ENCODE peak calls at places on chromosome 21, in four cellular contexts. One of them, this sample, is unnamed.

GRCh38 chr21:26965567-26966359 is 1.1 kb downstream of the ADAMTS5 start:
- DNase-seq in colonic mucosa: peak
- DNase-seq in choroid plexus epithelial cell: peak
- DNase-seq in lower lobe of right lung: peak
- DNase-seq in this sample: peak

GRCh38 chr21:29649370-29649963 is 290.3 kb downstream of the GRIK1 start:
- DNase-seq in choroid plexus epithelial cell: no peak
- DNase-seq in lower lobe of right lung: no peak
- DNase-seq in colonic mucosa: no peak
- DNase-seq in this sample: peak

GRCh38 chr21:38913120-38913975 is 107.6 kb downstream of the ETS2 start:
- DNase-seq in lower lobe of right lung: peak
- DNase-seq in choroid plexus epithelial cell: peak
- DNase-seq in colonic mucosa: peak
- DNase-seq in this sample: no peak

GRCh38 chr21:31374430-31374829 is 30.4 kb upstream of the TIAM1 start:
- DNase-seq in lower lobe of right lung: no peak
- DNase-seq in colonic mucosa: no peak
- DNase-seq in choroid plexus epithelial cell: no peak
- DNase-seq in this sample: no peak

GRCh38 chr21:20661745-20662470 is 336.3 kb upstream of the NCAM2 start:
- DNase-seq in lower lobe of right lung: no peak
- DNase-seq in colonic mucosa: no peak
- DNase-seq in choroid plexus epithelial cell: peak
- DNase-seq in this sample: no peak

GRCh38 chr21:35520302-35520701 is 471.2 kb upstream of the RUNX1 start:
- DNase-seq in choroid plexus epithelial cell: no peak
- DNase-seq in colonic mucosa: no peak
- DNase-seq in lower lobe of right lung: no peak
- DNase-seq in this sample: peak

GRCh38 chr21:39050839-39051560 is 132.3 kb downstream of the PSMG1 start:
- DNase-seq in colonic mucosa: no peak
- DNase-seq in lower lobe of right lung: no peak
- DNase-seq in choroid plexus epithelial cell: no peak
- DNase-seq in this sample: no peak

GRCh38 chr21:19844334-19844733 is 1153.9 kb upstream of the NCAM2 start:
- DNase-seq in lower lobe of right lung: no peak
- DNase-seq in colonic mucosa: no peak
- DNase-seq in choroid plexus epithelial cell: no peak
- DNase-seq in this sample: no peak

GRCh38 chr21:23401278-23401677 is 2206.0 kb downstream of the MRPL39 start:
- DNase-seq in colonic mucosa: no peak
- DNase-seq in lower lobe of right lung: no peak
- DNase-seq in choroid plexus epithelial cell: peak
- DNase-seq in this sample: no peak

GRCh38 chr21:42556960-42557359 is 43.3 kb downstream of the SLC37A1 start:
- DNase-seq in choroid plexus epithelial cell: peak
- DNase-seq in colonic mucosa: no peak
- DNase-seq in lower lobe of right lung: peak
- DNase-seq in this sample: no peak

GRCh38 chr21:7947422-7947821 is 2574.0 kb upstream of the TPTE start:
- DNase-seq in lower lobe of right lung: no peak
- DNase-seq in choroid plexus epithelial cell: no peak
- DNase-seq in colonic mucosa: no peak
- DNase-seq in this sample: no peak

GRCh38 chr21:31310750-31311149 is 33.3 kb downstream of the TIAM1 start:
- DNase-seq in lower lobe of right lung: no peak
- DNase-seq in choroid plexus epithelial cell: peak
- DNase-seq in colonic mucosa: no peak
- DNase-seq in this sample: no peak

GRCh38 chr21:15978158-15978805 is 248.5 kb downstream of the USP25 start:
- DNase-seq in choroid plexus epithelial cell: peak
- DNase-seq in colonic mucosa: no peak
- DNase-seq in lower lobe of right lung: no peak
- DNase-seq in this sample: no peak

DNA sequence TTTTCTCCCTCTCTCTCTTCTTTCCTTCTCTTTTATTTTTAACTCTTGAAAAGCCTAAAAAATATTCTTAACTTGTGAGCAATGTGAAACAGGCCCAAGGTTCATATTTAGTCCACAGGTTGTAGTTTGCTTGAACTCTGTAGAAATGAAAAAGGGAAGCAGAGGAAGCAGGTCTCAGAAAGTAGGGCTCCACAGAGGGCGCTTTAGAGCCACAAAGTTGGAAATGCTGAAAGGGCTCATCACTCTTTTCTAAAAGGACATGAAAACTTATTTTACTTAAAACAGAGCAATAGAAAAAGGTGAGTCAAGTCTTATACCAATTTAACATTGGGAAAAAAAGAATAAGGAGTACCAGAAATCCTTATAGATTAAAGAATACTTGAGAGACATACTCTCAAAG is 247.0 kb downstream of the USP25 start:
- DNase-seq in lower lobe of right lung: no peak
- DNase-seq in choroid plexus epithelial cell: peak
- DNase-seq in colonic mucosa: no peak
- DNase-seq in this sample: no peak
- TF ChIP-seq CTCF in lower lobe of right lung: no peak
- TF ChIP-seq CTCF in choroid plexus epithelial cell: peak
- TF ChIP-seq CTCF in colonic mucosa: no peak
- TF ChIP-seq CTCF in this sample: peak

GRCh38 chr21:33362044-33362555 is 37.3 kb downstream of the IFNAR1 start:
- DNase-seq in lower lobe of right lung: no peak
- DNase-seq in choroid plexus epithelial cell: peak
- DNase-seq in colonic mucosa: peak
- DNase-seq in this sample: no peak
- H3K4me3 ChIP-seq in lower lobe of right lung: peak
- H3K4me3 ChIP-seq in choroid plexus epithelial cell: no peak
- H3K4me3 ChIP-seq in colonic mucosa: no peak
- H3K4me3 ChIP-seq in this sample: no peak

GRCh38 chr21:44509539-44509938 is 30.5 kb downstream of the KRTAP10-1 start:
- DNase-seq in choroid plexus epithelial cell: no peak
- DNase-seq in colonic mucosa: peak
- DNase-seq in lower lobe of right lung: peak
- DNase-seq in this sample: no peak
- TF ChIP-seq CTCF in choroid plexus epithelial cell: no peak
- TF ChIP-seq CTCF in colonic mucosa: no peak
- TF ChIP-seq CTCF in lower lobe of right lung: peak
- TF ChIP-seq CTCF in this sample: no peak

GRCh38 chr21:14482165-14482564 is 64.0 kb downstream of the SAMSN1 start:
- DNase-seq in choroid plexus epithelial cell: no peak
- DNase-seq in colonic mucosa: no peak
- DNase-seq in lower lobe of right lung: no peak
- DNase-seq in this sample: no peak
- H3K4me3 ChIP-seq in choroid plexus epithelial cell: no peak
- H3K4me3 ChIP-seq in colonic mucosa: no peak
- H3K4me3 ChIP-seq in lower lobe of right lung: no peak
- H3K4me3 ChIP-seq in this sample: no peak

DNA sequence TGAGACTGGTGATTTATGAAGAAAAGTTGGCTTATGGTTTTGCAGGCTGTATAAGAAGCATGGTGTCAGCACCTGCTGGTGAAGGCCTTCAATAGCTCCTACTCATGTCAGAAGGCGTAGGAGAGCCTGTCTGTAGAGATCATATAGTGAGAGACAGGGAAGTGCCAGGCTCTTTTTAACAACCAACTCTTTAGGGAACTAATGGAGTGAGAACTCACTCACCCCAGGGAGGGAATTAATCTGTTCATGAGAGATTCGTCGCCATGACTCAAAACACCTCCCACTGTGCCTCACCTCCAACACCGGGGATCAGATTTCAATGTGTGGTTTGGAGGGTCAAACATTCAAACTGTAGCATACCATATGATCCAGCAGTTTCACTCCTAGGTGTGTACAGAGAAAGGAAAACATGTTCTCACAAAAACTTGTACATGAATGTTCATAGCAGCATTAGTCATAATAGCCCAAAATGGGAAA is 72.6 kb downstream of the TTC3 start:
- DNase-seq in lower lobe of right lung: no peak
- DNase-seq in colonic mucosa: no peak
- DNase-seq in choroid plexus epithelial cell: peak
- DNase-seq in this sample: no peak
- TF ChIP-seq CTCF in lower lobe of right lung: no peak
- TF ChIP-seq CTCF in colonic mucosa: no peak
- TF ChIP-seq CTCF in choroid plexus epithelial cell: peak
- TF ChIP-seq CTCF in this sample: no peak

GRCh38 chr21:45410151-45410864 is 5.3 kb downstream of the COL18A1 start:
- DNase-seq in colonic mucosa: no peak
- DNase-seq in choroid plexus epithelial cell: peak
- DNase-seq in lower lobe of right lung: no peak
- DNase-seq in this sample: no peak
- H3K4me3 ChIP-seq in colonic mucosa: no peak
- H3K4me3 ChIP-seq in choroid plexus epithelial cell: no peak
- H3K4me3 ChIP-seq in lower lobe of right lung: no peak
- H3K4me3 ChIP-seq in this sample: no peak

DNA sequence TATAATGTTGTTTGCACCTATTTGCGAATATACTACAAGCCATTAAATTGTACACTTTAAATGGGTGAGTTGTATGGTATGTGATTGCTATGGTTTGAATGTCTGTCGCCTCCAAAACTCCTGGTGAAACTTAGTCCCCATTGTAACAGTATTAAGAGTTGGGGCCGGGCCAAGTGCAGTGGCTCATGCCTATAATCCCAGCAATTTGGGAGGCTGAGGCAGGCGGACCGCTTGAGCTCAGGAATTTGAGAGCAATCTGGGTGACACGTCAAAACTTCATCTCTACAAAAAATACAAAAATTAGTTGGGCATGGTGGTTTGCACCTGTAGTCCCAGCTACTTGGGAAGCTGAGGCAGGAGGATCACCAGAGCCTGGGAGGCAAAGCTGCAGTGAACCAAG is 12.0 kb upstream of the SIM2 start:
- DNase-seq in choroid plexus epithelial cell: no peak
- DNase-seq in lower lobe of right lung: no peak
- DNase-seq in colonic mucosa: no peak
- DNase-seq in this sample: no peak
- TF ChIP-seq CTCF in choroid plexus epithelial cell: no peak
- TF ChIP-seq CTCF in lower lobe of right lung: no peak
- TF ChIP-seq CTCF in colonic mucosa: no peak
- TF ChIP-seq CTCF in this sample: no peak

GRCh38 chr21:40800126-40800525 is 46.8 kb downstream of the DSCAM start:
- DNase-seq in choroid plexus epithelial cell: no peak
- DNase-seq in lower lobe of right lung: no peak
- DNase-seq in colonic mucosa: no peak
- DNase-seq in this sample: no peak

GRCh38 chr21:40795313-40795712 is 51.6 kb downstream of the DSCAM start:
- DNase-seq in choroid plexus epithelial cell: no peak
- DNase-seq in lower lobe of right lung: no peak
- DNase-seq in colonic mucosa: no peak
- DNase-seq in this sample: no peak

GRCh38 chr21:40793057-40793456 is 53.9 kb downstream of the DSCAM start:
- DNase-seq in lower lobe of right lung: no peak
- DNase-seq in choroid plexus epithelial cell: no peak
- DNase-seq in colonic mucosa: no peak
- DNase-seq in this sample: no peak

DNA sequence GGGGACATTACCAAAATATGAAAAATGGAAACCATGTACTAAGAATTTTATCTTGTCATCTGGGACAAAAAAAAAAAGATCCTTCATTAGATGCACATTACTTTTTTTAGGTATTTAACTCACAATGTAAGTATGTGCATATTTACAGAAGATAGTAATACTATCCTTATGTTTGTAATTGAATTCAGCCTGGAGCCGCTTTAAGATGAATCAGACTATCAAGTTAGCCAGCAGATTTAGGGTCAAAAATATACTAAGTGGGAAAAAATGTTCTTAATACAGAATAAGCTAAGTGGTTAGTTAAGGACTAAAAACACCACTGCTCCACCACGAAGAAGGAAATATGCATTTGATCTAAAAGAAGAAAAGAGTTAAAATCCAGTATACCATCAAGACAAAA is 49.1 kb downstream of the DSCAM start:
- DNase-seq in lower lobe of right lung: no peak
- DNase-seq in choroid plexus epithelial cell: no peak
- DNase-seq in colonic mucosa: no peak
- DNase-seq in this sample: no peak
- H3K4me3 ChIP-seq in lower lobe of right lung: no peak
- H3K4me3 ChIP-seq in choroid plexus epithelial cell: no peak
- H3K4me3 ChIP-seq in colonic mucosa: no peak
- H3K4me3 ChIP-seq in this sample: no peak

DNA sequence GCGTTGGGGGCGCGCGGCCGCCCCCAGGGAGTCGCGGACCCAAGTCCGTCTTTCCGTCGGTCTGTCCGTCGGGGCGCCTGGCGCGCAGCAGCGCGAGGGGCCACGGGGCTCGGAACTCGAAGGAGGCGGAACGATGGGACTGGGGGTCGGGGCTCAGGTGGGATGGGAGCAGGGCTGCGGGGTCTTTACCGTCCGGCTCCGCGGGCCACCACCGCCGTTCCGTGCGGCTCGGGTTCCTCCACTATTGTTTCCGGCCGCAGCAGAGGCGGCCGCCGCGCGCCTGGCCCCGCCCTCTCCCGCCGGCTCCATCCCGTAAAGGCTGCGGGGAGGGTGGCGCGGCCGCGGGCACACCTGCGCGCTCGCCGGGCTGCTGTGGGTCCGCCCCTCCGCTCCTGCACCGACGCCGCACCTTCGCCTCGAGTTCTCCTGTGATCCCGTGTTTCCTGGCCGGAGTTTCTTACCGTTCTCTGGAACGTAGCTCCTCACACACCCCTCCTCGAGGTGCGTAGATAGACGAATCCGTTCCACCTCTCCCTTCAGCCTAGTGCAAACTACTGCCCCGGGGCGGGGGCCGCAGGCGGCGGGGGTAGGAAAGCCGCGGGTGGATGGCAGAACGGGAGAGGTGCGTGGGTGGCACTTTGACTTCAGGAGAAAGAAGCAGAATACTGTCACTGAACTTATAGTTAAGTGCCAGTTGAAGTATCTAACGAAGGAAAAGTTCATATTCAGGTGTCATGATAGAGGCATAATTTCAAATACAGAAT is at the start of gene C21orf91:
- DNase-seq in choroid plexus epithelial cell: peak
- DNase-seq in lower lobe of right lung: peak
- DNase-seq in colonic mucosa: peak
- DNase-seq in this sample: peak
- TF ChIP-seq CTCF in choroid plexus epithelial cell: no peak
- TF ChIP-seq CTCF in lower lobe of right lung: no peak
- TF ChIP-seq CTCF in colonic mucosa: no peak
- TF ChIP-seq CTCF in this sample: no peak

DNA sequence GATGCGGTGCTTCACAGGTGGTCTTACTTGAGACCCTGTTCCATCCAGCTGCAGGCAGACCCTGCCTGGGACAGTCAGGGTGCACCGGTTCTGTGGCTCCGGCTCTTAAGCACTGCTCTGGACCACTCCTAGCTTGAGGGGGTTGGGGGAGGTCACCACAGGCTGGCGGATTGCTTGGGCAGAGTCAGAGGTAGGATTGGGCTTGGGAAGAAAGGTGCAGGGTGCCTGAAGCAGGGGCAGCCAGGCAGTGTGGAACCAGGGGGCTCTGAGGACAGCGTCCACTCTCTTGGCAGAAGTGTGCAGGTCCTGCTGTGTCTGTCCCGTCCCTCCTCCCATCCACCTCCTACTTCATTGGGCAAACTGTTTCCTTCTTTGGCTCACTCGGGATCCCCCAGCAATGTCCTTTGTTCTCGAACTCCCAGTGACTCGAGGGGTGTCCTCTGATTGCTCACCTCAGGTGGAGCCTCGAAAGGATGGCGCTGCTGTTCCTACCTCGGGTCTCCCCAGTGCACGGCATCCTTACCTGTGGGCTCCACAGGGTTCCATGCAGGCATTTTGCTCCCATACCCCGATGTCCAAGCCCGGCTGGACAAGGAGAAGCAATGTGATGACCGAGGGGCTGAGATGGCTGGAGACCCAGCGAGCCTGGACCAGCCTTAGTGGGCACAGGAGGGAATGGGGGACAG is 1.8 kb downstream of the PDXK start:
- DNase-seq in lower lobe of right lung: no peak
- DNase-seq in colonic mucosa: no peak
- DNase-seq in choroid plexus epithelial cell: no peak
- DNase-seq in this sample: no peak
- H3K4me3 ChIP-seq in lower lobe of right lung: peak
- H3K4me3 ChIP-seq in colonic mucosa: peak
- H3K4me3 ChIP-seq in choroid plexus epithelial cell: peak
- H3K4me3 ChIP-seq in this sample: peak